ENCODE peak calls at places on chromosome 19, in nine cellular contexts. F is esophagus mucosa; A is foreskin keratinocyte; E is activated naive CD8-positive, alpha-beta T cell treated with anti-CD3 and anti-CD28 coated beads, Interleukin-2, amount 10 ng/mL, durations not matched to agents 7 days and 5 days; M is CD8-positive, alpha-beta T cell; I is stimulated activated naive B cell treated with anti-CD40 and anti-IgM and Interleukin-4, amounts not matched to agents 10 μg/mL and 1 μg/mL and 100 μg/mL, for 72 hours; D is K562; X is T-helper 17 cell; G is natural killer cell treated with Interleukin-12 subunit alpha and Interleukin-12 subunit beta and Interleukin-15 and Interleukin-18, amount 100 ng/mL, for 72 hours. J is an unnamed sample.

GRCh38 chr19:39412867-39413268 is 399 bp downstream of the PLEKHG2 start:
- ATAC-seq in F (no peak), A (no peak), E (no peak), M (peak), I (no peak), D (no peak), X (no peak), G (no peak), J (no peak)

GRCh38 chr19:23470873-23471555 is 75.7 kb upstream of the ZNF91 start:
- ATAC-seq in F (no peak), A (no peak), E (no peak), M (no peak), I (no peak), D (no peak), X (no peak), G (no peak), J (no peak)

GRCh38 chr19:18713550-18714117 is 30.2 kb downstream of the CRTC1 start:
- ATAC-seq in F (no peak), A (no peak), E (no peak), M (no peak), I (no peak), D (no peak), X (no peak), G (peak), J (no peak)

GRCh38 chr19:46852830-46853229 is 2.2 kb upstream of the AP2S1 start:
- ATAC-seq in F (no peak), A (no peak), E (no peak), M (no peak), I (no peak), D (no peak), X (no peak), G (no peak), J (no peak)

GRCh38 chr19:827710-828321 is at the start of gene AZU1:
- ATAC-seq in F (peak), A (no peak), E (no peak), M (no peak), I (no peak), D (no peak), X (no peak), G (peak), J (no peak)

GRCh38 chr19:55611983-55612645 is 6.7 kb downstream of the ZNF865 start:
- ATAC-seq in F (no peak), A (no peak), E (no peak), M (no peak), I (peak), D (no peak), X (no peak), G (no peak), J (peak)

GRCh38 chr19:48638831-48639381 is 1.7 kb upstream of the DBP start:
- ATAC-seq in F (no peak), A (no peak), E (no peak), M (no peak), I (no peak), D (peak), X (no peak), G (no peak), J (no peak)

GRCh38 chr19:58150328-58150921 is at the start of gene ZNF329:
- ATAC-seq in F (peak), A (peak), E (peak), M (peak), I (peak), D (peak), X (peak), G (peak), J (peak)

GRCh38 chr19:30378701-30379100 is 6.5 kb downstream of the ZNF536 start:
- ATAC-seq in F (no peak), A (no peak), E (no peak), M (no peak), I (no peak), D (no peak), X (no peak), G (no peak), J (no peak)

GRCh38 chr19:48779636-48780035 is 24.3 kb downstream of the FGF21 start:
- ATAC-seq in F (no peak), A (no peak), E (no peak), M (no peak), I (peak), D (peak), X (no peak), G (no peak), J (peak)

GRCh38 chr19:18985257-18985656 is 44.2 kb upstream of the HOMER3 start:
- ATAC-seq in F (peak), A (no peak), E (no peak), M (no peak), I (peak), D (no peak), X (no peak), G (no peak), J (no peak)

GRCh38 chr19:8451885-8452284 is 7.1 kb downstream of the HNRNPM start:
- ATAC-seq in F (peak), A (peak), E (no peak), M (peak), I (no peak), D (no peak), X (peak), G (no peak), J (no peak)

GRCh38 chr19:23378948-23379347 is 16.3 kb downstream of the ZNF91 start:
- ATAC-seq in F (no peak), A (no peak), E (no peak), M (peak), I (peak), D (no peak), X (no peak), G (peak), J (no peak)

GRCh38 chr19:17118957-17119356 is 43.4 kb downstream of the MYO9B start:
- ATAC-seq in F (no peak), A (no peak), E (no peak), M (no peak), I (no peak), D (no peak), X (no peak), G (no peak), J (no peak)

GRCh38 chr19:49666120-49666444 is 349 bp downstream of the BCL2L12 start:
- ATAC-seq in F (no peak), A (peak), E (no peak), M (peak), I (no peak), D (peak), X (peak), G (no peak), J (no peak)

GRCh38 chr19:40974633-40975037 is 16.4 kb upstream of the CYP2B6 start:
- ATAC-seq in F (peak), A (peak), E (peak), M (peak), I (peak), D (peak), X (peak), G (no peak), J (peak)

GRCh38 chr19:19402656-19403372 is 2.7 kb upstream of the GATAD2A start:
- ATAC-seq in F (no peak), A (no peak), E (no peak), M (no peak), I (no peak), D (no peak), X (no peak), G (no peak), J (no peak)

GRCh38 chr19:54882758-54883157 is 8.7 kb downstream of the FCAR start:
- ATAC-seq in F (no peak), A (no peak), E (peak), M (no peak), I (peak), D (no peak), X (no peak), G (peak), J (no peak)

GRCh38 chr19:8511573-8512101 is 2.3 kb downstream of the ZNF414 start:
- ATAC-seq in F (peak), A (peak), E (no peak), M (no peak), I (no peak), D (no peak), X (no peak), G (no peak), J (no peak)

GRCh38 chr19:51926426-51926783 is 867 bp upstream of the ZNF613 start:
- ATAC-seq in F (no peak), A (no peak), E (no peak), M (no peak), I (no peak), D (no peak), X (no peak), G (no peak), J (no peak)

GRCh38 chr19:23764781-23765180 is 6.1 kb upstream of the ZNF681 start:
- ATAC-seq in F (no peak), A (no peak), E (no peak), M (no peak), I (no peak), D (peak), X (no peak), G (no peak), J (no peak)

GRCh38 chr19:12821761-12822160 is 12.6 kb downstream of the RTBDN start:
- ATAC-seq in F (no peak), A (peak), E (no peak), M (no peak), I (no peak), D (no peak), X (no peak), G (no peak), J (no peak)

GRCh38 chr19:10829967-10830366 is 6.0 kb downstream of the TMED1 start:
- ATAC-seq in F (peak), A (no peak), E (no peak), M (no peak), I (no peak), D (no peak), X (no peak), G (no peak), J (no peak)

GRCh38 chr19:45364696-45365095 is 5.7 kb downstream of the ERCC2 start:
- ATAC-seq in F (no peak), A (no peak), E (no peak), M (no peak), I (no peak), D (no peak), X (no peak), G (no peak), J (no peak)